ENCODE peak calls at places on chromosomes 2 and 18, in five cellular contexts. B is left lung, Y is stomach, X is tibial artery, M is WERI-Rb-1. S is an unnamed sample.

GRCh38 chr18:43692291-43692690 is 415.0 kb upstream of the SYT4 start:
- DNase-seq in B (no peak), Y (no peak), X (no peak), M (no peak), S (no peak)

GRCh38 chr2:157971702-157972101 is 95.6 kb upstream of the ACVR1 start:
- DNase-seq in B (no peak), Y (no peak), X (no peak), M (no peak), S (no peak)

GRCh38 chr18:47050468-47050867 is 15.0 kb upstream of the ELOA2 start:
- DNase-seq in B (no peak), Y (no peak), X (no peak), M (peak), S (no peak)

GRCh38 chr18:3481696-3482210 is 31.8 kb downstream of the TGIF1 start:
- DNase-seq in B (no peak), Y (no peak), X (no peak), M (peak), S (peak)

GRCh38 chr2:219706823-219707281 is 79.4 kb downstream of the SLC4A3 start:
- DNase-seq in B (no peak), Y (no peak), X (no peak), M (no peak), S (no peak)

GRCh38 chr2:205865794-205866490 is 183.6 kb downstream of the NRP2 start:
- DNase-seq in B (no peak), Y (no peak), X (no peak), M (no peak), S (no peak)

GRCh38 chr2:210112871-210113270 is 58.3 kb downstream of the KANSL1L start:
- DNase-seq in B (no peak), Y (no peak), X (no peak), M (no peak), S (no peak)

GRCh38 chr18:10318686-10318960 is 135.8 kb upstream of the APCDD1 start:
- DNase-seq in B (no peak), Y (no peak), X (no peak), M (no peak), S (no peak)

GRCh38 chr18:76441668-76442412 is 53.2 kb downstream of the ZNF516 start:
- DNase-seq in B (no peak), Y (no peak), X (no peak), M (peak), S (no peak)

GRCh38 chr2:138373993-138374408 is 127.6 kb upstream of the SPOPL start:
- DNase-seq in B (no peak), Y (no peak), X (no peak), M (peak), S (no peak)

GRCh38 chr2:233379034-233379433 is 24.7 kb downstream of the DGKD start:
- DNase-seq in B (no peak), Y (no peak), X (no peak), M (no peak), S (no peak)

GRCh38 chr18:54260376-54261072 is 8.8 kb upstream of the POLI start:
- DNase-seq in B (no peak), Y (no peak), X (no peak), M (no peak), S (no peak)

GRCh38 chr2:3974765-3975164 is 271.4 kb downstream of the DCDC2C start:
- DNase-seq in B (no peak), Y (no peak), X (no peak), M (no peak), S (peak)

GRCh38 chr18:36568487-36568886 is 260.3 kb downstream of the TPGS2 start:
- DNase-seq in B (no peak), Y (no peak), X (no peak), M (no peak), S (no peak)

GRCh38 chr2:127104881-127105655 is 1.9 kb downstream of the BIN1 start:
- DNase-seq in B (no peak), Y (no peak), X (peak), M (peak), S (no peak)

GRCh38 chr2:134103196-134103595 is 150.7 kb upstream of the MGAT5 start:
- DNase-seq in B (no peak), Y (no peak), X (no peak), M (no peak), S (no peak)

GRCh38 chr2:241882090-241882625 is 12.6 kb downstream of the RTP5 start:
- DNase-seq in B (peak), Y (peak), X (peak), M (peak), S (no peak)

GRCh38 chr2:29522951-29523669 is 398.3 kb downstream of the ALK start:
- DNase-seq in B (no peak), Y (no peak), X (no peak), M (no peak), S (no peak)

GRCh38 chr2:230674930-230675672 is 37.5 kb upstream of the CAB39 start:
- DNase-seq in B (no peak), Y (no peak), X (no peak), M (no peak), S (no peak)

GRCh38 chr2:230678451-230678850 is 34.2 kb upstream of the CAB39 start:
- DNase-seq in B (no peak), Y (no peak), X (no peak), M (no peak), S (no peak)

GRCh38 chr2:230678018-230678417 is 34.6 kb upstream of the CAB39 start:
- DNase-seq in B (no peak), Y (no peak), X (no peak), M (no peak), S (no peak)

GRCh38 chr2:230674401-230674800 is 38.2 kb upstream of the CAB39 start:
- DNase-seq in B (no peak), Y (no peak), X (no peak), M (no peak), S (no peak)

GRCh38 chr2:230677182-230677946 is 35.3 kb upstream of the CAB39 start:
- DNase-seq in B (no peak), Y (no peak), X (no peak), M (no peak), S (no peak)
- TF ChIP-seq CTCF in B (no peak), Y (no peak), X (no peak), M (no peak), S (no peak)

GRCh38 chr2:112779598-112779997 is 4.7 kb downstream of the IL1A start:
- DNase-seq in B (no peak), Y (no peak), X (no peak), M (no peak), S (no peak)

GRCh38 chr2:112784199-112785189 is at the start of gene IL1A:
- DNase-seq in B (no peak), Y (no peak), X (no peak), M (no peak), S (no peak)

GRCh38 chr2:112782234-112782799 is 2.0 kb downstream of the IL1A start:
- DNase-seq in B (no peak), Y (no peak), X (no peak), M (no peak), S (no peak)

GRCh38 chr2:112787294-112787693 is 3.0 kb upstream of the IL1A start:
- DNase-seq in B (no peak), Y (no peak), X (no peak), M (no peak), S (no peak)

DNA sequence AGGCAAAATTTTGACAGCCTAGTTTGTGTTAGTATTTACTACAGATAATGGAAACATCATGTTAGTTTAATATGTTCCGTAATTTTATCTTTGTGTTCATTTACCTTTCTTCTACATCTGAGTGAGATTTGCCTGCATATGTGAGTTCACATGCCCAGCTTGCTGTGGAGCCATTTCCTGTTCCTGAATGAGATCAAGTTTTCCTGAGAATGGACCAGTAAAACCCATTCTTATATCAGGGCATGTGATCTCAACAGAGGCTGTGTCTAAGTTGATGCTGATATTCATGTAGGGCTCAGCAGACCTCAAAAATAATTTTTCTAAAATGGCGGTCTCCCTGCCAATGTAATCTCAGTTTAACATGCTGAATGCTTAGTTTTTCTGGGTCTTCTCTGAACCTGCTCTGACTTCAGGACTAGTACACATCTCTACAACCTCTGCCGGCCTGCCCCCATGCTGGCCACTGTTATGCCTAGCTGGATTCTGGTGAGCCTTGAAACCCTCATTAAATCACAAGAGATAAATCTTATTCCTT is 1.0 kb downstream of the IL1A start:
- DNase-seq in B (no peak), Y (no peak), X (no peak), M (no peak), S (no peak)
- H3K4me3 ChIP-seq in B (no peak), Y (no peak), X (no peak), M (no peak), S (no peak)

GRCh38 chr2:130819226-130819914 is 17.3 kb upstream of the ARHGEF4 start:
- DNase-seq in B (no peak), Y (no peak), X (no peak), M (no peak), S (no peak)
- TF ChIP-seq CTCF in B (no peak), Y (no peak), X (no peak), M (peak), S (no peak)

GRCh38 chr18:78408623-78409022 is 571.0 kb upstream of the SALL3 start:
- DNase-seq in B (no peak), Y (no peak), X (no peak), M (no peak), S (no peak)

GRCh38 chr18:78406743-78407455 is 572.7 kb upstream of the SALL3 start:
- DNase-seq in B (no peak), Y (peak), X (no peak), M (peak), S (no peak)

GRCh38 chr18:78405763-78406162 is 573.9 kb upstream of the SALL3 start:
- DNase-seq in B (no peak), Y (no peak), X (no peak), M (no peak), S (no peak)

GRCh38 chr18:78410094-78410786 is 569.4 kb upstream of the SALL3 start:
- DNase-seq in B (no peak), Y (no peak), X (no peak), M (no peak), S (no peak)

DNA sequence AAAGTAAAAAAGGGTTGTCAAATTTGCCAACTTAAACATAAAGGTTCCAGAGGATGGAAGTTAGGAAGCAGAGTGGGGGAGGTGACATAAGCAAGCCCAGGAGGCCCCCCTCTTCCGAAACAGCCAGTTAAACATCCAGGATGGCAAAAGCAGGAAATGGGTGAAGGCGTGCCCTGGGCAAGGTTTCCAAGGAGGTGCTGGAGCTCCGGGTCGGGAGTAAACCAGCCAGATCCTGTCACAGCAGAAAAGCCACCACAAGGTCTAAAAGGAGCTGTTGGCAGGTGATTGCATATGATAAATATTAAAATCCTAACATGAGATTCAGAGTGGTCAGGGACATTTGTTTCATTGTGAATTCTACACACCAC is 572.2 kb upstream of the SALL3 start:
- DNase-seq in B (no peak), Y (peak), X (no peak), M (peak), S (no peak)
- H3K4me3 ChIP-seq in B (no peak), Y (peak), X (no peak), M (peak), S (no peak)

DNA sequence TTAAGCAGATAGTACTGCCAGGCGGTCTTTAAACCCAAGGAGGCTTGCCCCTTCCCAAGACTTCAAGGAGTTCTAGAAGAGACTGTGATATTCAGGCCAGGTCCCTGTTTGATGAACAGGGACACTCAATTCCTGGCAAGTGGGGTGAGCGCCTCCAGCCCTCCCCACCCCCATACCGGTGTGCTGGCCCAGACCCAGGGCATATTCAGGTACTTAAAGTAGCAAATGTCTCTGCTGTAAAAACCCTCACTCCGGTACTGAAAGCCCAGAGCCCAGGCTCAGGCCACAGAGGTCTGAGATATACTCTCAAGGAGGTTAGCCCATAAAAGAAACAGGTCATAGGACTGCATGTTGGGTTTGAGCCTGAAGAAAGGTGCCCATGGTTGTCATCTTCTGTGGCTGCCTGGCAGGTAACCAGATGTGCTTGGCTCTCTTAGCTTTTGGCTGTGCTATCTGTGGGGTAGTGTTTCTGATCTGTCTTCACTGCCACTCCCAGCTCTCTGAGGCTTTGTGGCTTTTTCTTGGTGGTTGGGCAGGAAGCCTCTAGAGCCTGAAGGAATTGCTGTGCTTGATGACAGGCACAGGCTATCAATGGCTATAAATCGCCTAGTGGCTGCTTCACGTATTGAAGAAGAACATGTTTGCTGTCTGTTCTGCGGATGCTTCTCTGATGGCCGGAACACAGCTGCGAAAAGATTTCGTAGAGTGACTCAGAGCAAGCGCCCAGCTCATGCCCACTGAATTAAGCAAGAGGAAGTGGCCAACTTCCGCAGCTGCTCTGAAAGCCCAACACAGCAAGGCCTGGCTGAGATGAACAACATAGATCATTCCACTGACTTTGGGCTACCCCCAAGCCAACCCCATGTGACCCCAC is 63.3 kb upstream of the ALPP start:
- DNase-seq in B (peak), Y (peak), X (peak), M (no peak), S (no peak)
- TF ChIP-seq CTCF in B (no peak), Y (no peak), X (no peak), M (no peak), S (no peak)

GRCh38 chr2:215451012-215451756 is 15.3 kb upstream of the FN1 start:
- DNase-seq in B (no peak), Y (no peak), X (no peak), M (no peak), S (no peak)

GRCh38 chr2:215447673-215448081 is 11.8 kb upstream of the FN1 start:
- DNase-seq in B (no peak), Y (no peak), X (no peak), M (no peak), S (no peak)

GRCh38 chr2:215450188-215451011 is 14.5 kb upstream of the FN1 start:
- DNase-seq in B (no peak), Y (no peak), X (no peak), M (no peak), S (no peak)

GRCh38 chr2:215454519-215454918 is 18.7 kb upstream of the FN1 start:
- DNase-seq in B (no peak), Y (no peak), X (no peak), M (no peak), S (no peak)

DNA sequence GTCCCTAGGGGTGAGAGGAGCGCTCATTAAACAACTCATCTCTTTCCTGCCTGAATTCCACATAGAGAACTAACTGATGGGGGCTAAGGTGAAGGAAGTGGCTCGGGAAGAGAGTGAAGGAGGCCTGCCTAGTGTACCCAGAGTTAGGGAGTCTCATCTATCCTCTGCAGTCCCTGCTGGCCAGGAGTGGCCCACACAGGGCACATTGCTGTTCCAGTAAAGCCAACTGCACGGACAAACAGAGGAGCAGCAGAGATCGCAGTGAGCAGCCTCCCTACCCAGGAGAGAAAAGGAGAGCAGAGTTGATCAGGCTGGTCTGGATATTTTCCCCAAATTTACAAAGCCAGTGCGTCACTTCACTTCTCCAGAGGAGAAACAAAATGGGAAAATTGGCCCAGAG is 16.9 kb upstream of the FN1 start:
- DNase-seq in B (no peak), Y (no peak), X (no peak), M (no peak), S (no peak)
- H3K4me3 ChIP-seq in B (no peak), Y (no peak), X (no peak), M (no peak), S (no peak)

GRCh38 chr2:20676353-20677215 is 9.6 kb downstream of the GDF7 start:
- DNase-seq in B (no peak), Y (no peak), X (no peak), M (peak), S (no peak)
- TF ChIP-seq CTCF in B (no peak), Y (no peak), X (peak), M (peak), S (peak)

DNA sequence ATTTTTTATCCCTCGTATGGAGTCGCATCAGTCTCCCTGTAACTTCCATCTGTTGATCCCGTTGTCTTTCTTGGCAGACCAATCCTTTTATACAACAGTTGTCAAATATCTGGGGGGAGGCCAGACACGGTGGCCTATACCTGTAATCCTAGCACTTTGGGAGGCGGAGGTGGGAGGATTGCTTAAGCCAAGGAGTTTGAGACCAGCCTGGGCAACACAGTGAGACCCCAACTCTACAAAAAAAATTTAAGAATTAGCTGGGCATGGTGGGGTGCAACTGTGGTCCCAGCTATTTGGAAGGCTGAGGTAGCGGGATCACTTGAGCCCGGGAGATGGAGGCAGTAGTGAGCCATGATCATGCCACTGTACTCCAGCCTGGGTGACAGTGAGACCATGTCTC is 2.0 kb downstream of the XRCC5 start:
- DNase-seq in B (no peak), Y (no peak), X (no peak), M (no peak), S (no peak)
- H3K4me3 ChIP-seq in B (no peak), Y (no peak), X (no peak), M (no peak), S (no peak)

GRCh38 chr2:98025481-98026037 is 29.8 kb upstream of the TMEM131 start:
- DNase-seq in B (no peak), Y (no peak), X (no peak), M (no peak), S (no peak)
- TF ChIP-seq CTCF in B (no peak), Y (no peak), X (no peak), M (no peak), S (peak)

DNA sequence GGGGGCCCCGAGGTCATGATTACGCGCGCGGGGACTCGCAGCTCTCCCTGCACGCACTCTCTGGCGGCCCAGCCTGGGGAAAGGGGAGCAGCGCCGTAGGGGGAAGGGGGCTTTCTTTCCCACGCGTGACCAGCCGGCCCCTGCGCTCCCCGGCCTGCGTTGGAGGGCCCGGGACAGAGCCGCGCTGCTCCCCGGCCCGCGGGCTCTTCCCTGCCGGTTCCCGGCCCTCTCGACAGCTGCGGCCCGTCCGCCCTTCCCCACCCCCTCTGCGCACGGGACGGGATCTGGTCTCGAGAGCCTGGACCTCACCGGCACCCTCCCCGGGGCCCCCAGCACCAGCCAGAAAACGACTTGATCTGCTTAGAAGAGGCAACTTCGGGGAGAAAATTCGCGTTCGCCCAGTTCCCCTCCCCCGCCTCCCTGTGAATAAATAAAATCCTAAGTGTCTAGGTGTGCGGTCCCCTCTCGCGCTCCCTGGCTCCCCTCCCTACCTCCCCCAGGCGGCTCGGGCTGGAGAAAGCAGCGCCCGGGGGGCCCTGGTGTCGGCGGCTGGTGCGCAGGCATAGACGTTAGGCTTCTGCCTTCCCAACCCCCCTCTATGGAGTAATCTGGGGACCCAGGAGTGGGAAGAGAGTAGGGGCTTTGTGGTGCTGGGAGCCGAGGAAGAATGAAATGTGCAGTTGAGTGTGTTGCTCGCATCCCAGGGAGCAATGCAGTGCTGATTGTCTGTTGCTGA is 793 bp upstream of the FIGN start:
- DNase-seq in B (peak), Y (no peak), X (peak), M (peak), S (no peak)
- H3K4me3 ChIP-seq in B (peak), Y (peak), X (peak), M (peak), S (peak)

S was measured in esophagus muscularis mucosa.